ENCODE peak calls at places on chromosomes 12 and 14, in six cellular contexts. V is sigmoid colon, N is thyroid gland, Z is endothelial cell of umbilical vein, S is Peyer's patch, M is IMR-90. T is an unnamed sample.

GRCh38 chr14:71248204-71248603 is 340.9 kb downstream of the PCNX1 start:
- DNase-seq in S (no peak), M (peak; percentile 65), N (no peak), V (no peak), Z (no peak), T (no peak)

GRCh38 chr12:132428872-132429121 is 61.2 kb upstream of the FBRSL1 start:
- DNase-seq in M (no peak), N (peak; percentile 66), V (no peak), S (no peak), Z (no peak), T (no peak)

GRCh38 chr12:12612403-12612802 is 727 bp downstream of the CREBL2 start:
- DNase-seq in S (no peak), M (peak; percentile 80), Z (peak; percentile 65), N (no peak), V (no peak), T (no peak)

GRCh38 chr14:54730156-54730961 is 163.4 kb downstream of the SAMD4A start:
- DNase-seq in V (no peak), S (no peak), Z (no peak), M (peak; percentile 78), N (no peak), T (peak; percentile 7)

GRCh38 chr12:100793182-100793581 is 1.4 kb upstream of the ANO4 start:
- DNase-seq in M (peak; percentile 61), Z (no peak), N (no peak), S (no peak), V (no peak), T (no peak)

GRCh38 chr12:16573652-16574077 is 32.3 kb downstream of the LMO3 start:
- DNase-seq in S (no peak), N (peak; percentile 84), V (peak; percentile 76), Z (no peak), M (peak; percentile 32), T (no peak)

GRCh38 chr12:71896171-71896570 is 42.5 kb upstream of the TPH2 start:
- DNase-seq in S (no peak), N (no peak), V (no peak), M (no peak), Z (no peak), T (no peak)

GRCh38 chr14:96622926-96623325 is 120.7 kb downstream of the PAPOLA start:
- DNase-seq in M (no peak), N (no peak), V (no peak), S (peak; percentile 13), Z (no peak), T (no peak)

GRCh38 chr12:14957769-14958168 is 3.6 kb downstream of the ARHGDIB start:
- DNase-seq in Z (no peak), M (no peak), V (no peak), S (no peak), N (no peak), T (peak; percentile 33)

DNA sequence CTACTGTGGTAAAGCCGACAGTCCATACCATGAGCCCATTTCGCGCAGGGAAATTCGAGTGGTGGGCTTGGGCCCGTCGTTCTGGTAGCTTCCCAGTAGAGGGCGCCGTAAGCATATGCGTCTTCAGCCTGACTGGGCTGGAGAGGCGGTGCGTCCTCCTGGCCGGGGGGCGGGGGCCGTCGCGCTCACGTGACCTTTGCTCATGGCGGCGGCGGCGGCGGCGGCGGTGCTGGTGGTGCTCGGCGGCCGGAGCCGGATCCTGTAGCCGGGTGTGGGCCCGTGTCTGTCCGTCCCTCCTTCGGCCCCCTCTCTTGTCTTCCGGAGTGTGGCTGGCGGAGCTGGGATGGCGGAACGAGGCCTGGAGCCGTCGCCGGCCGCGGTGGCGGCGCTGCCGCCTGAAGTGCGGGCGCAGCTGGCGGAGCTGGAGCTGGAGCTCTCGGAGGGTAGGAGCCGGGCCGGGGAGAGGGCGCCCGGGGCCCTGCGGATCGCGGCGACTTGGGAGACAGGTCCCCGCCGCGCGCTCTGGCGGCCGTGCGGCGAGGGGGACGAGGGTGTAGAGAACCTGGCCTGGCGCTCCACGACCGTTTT is at the start of gene DIP2B:
- DNase-seq in M (peak; percentile 84), Z (peak; percentile 90), N (peak; percentile 96), S (peak; percentile 97), V (peak; percentile 98), T (peak; percentile 97)
- TF ChIP-seq POLR2A in M (peak; percentile 1), Z (peak; percentile 59), N (peak; percentile 92), S (peak; percentile 52), V (no peak), T (peak; percentile 30)

GRCh38 chr12:47904647-47905312 is at the start of gene VDR:
- DNase-seq in M (peak; percentile 65), N (peak; percentile 85), V (peak; percentile 85), Z (peak; percentile 61), S (peak; percentile 98), T (peak; percentile 79)
- TF ChIP-seq POLR2A in M (no peak), N (peak; percentile 73), V (no peak), Z (no peak), S (peak; percentile 95), T (peak; percentile 52)

GRCh38 chr12:6943719-6944380 is at the start of the genes C12orf57 and RNU7-1:
- DNase-seq in V (peak; percentile 92), Z (peak; percentile 93), S (peak; percentile 80), M (peak; percentile 89), N (peak; percentile 71), T (peak; percentile 93)
- TF ChIP-seq POLR2A in V (peak; percentile 88), Z (peak; percentile 100), S (peak; percentile 86), M (peak; percentile 99), N (peak; percentile 87), T (peak; percentile 100)

GRCh38 chr14:100895411-100895810 is 8.1 kb downstream of the RTL1 start:
- DNase-seq in Z (no peak), N (no peak), M (no peak), V (no peak), S (peak; percentile 5), T (no peak)
- TF ChIP-seq POLR2A in Z (no peak), N (no peak), M (no peak), V (no peak), S (no peak), T (no peak)

DNA sequence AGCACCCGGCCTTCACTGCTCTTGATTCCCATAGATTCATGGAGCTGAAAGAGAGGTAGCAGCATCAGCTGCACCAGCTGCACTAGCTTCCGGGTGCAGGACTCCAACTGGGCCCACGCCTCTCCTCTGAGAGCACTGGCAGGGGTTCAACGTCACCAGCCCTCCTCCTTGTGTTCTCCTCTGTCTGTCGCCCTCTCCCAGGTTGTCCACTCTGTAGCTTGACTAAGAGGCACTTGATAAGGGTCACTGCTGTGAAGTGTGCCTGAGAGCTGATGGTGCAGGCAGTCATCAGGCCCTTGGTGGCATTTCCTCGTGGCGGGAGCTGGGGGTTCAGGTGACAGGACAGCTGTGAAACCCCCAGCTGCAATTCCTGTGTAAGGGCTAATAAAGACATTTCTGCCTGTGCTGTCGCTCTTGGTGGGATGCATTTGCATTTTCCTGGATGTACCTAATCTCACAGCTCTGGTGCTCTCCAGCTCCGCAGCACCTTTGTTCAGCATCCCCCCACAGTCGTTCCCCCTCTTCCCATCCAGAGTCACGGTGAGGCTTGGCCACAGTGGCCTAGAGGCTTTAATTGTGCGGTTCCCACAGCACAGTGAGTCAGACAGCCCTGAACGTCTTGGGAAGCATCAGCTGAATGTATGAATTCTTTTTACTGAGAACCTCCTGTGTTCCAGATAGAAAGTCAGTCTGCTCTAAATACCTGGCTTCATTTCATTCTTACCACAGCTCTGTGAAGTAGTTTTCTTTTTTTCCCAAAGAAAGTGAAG is 28.5 kb downstream of the MLXIP start:
- DNase-seq in V (peak; percentile 71), N (peak; percentile 98), M (peak; percentile 77), S (peak; percentile 71), Z (no peak), T (no peak)
- TF ChIP-seq POLR2A in V (no peak), N (peak; percentile 40), M (no peak), S (no peak), Z (no peak), T (no peak)

T was measured in erythroblast.